ENCODE peak calls at places on chromosomes 13 and 19, in six cellular contexts. G is ACHN; R is left kidney; A is amniotic epithelial cell; B is T-helper 1 cell; Z is stimulated activated CD4-positive, alpha-beta T cell treated with anti-CD3 and anti-CD28 coated beads, Interleukin-15, amount 100 ng/mL, for 24 hours. D is an unnamed sample.

GRCh38 chr13:111528513-111528912 is 208.1 kb downstream of the TEX29 start:
- DNase-seq in R (no peak), B (no peak), G (no peak), Z (no peak), A (no peak), D (no peak)

GRCh38 chr13:39415403-39415802 is 187.6 kb downstream of the LHFPL6 start:
- DNase-seq in G (peak; percentile 57), B (no peak), R (peak; percentile 41), Z (peak; percentile 7), A (peak; percentile 54), D (peak; percentile 63)

GRCh38 chr13:110394371-110394841 is 87.3 kb downstream of the COL4A2 start:
- DNase-seq in Z (no peak), B (no peak), A (peak; percentile 92), R (no peak), G (no peak), D (no peak)

GRCh38 chr13:111513766-111514611 is 193.5 kb downstream of the TEX29 start:
- DNase-seq in B (no peak), G (no peak), A (no peak), Z (no peak), R (no peak), D (no peak)

GRCh38 chr19:2221250-2221831 is 14.8 kb downstream of the PLEKHJ1 start:
- DNase-seq in A (peak; percentile 54), B (no peak), Z (no peak), R (no peak), G (no peak), D (no peak)

GRCh38 chr19:45215391-45216191 is 29.6 kb downstream of the EXOC3L2 start:
- DNase-seq in B (no peak), G (peak; percentile 9), R (peak; percentile 69), Z (no peak), A (no peak), D (peak; percentile 77)

GRCh38 chr19:1704339-1704738 is 49.0 kb upstream of the ONECUT3 start:
- DNase-seq in B (no peak), R (no peak), Z (no peak), G (no peak), A (no peak), D (no peak)

GRCh38 chr13:51125495-51126226 is 14.6 kb upstream of the C13orf42 start:
- DNase-seq in Z (peak; percentile 65), R (peak; percentile 81), A (peak; percentile 57), B (peak; percentile 52), G (peak; percentile 48), D (peak; percentile 91)

GRCh38 chr13:26964278-26965057 is 203.9 kb upstream of the GPR12 start:
- DNase-seq in R (peak; percentile 50), B (no peak), Z (no peak), G (no peak), A (peak; percentile 65), D (peak; percentile 26)

GRCh38 chr19:30888937-30889336 is 460.3 kb downstream of the TSHZ3 start:
- DNase-seq in R (no peak), Z (no peak), B (no peak), A (no peak), G (no peak), D (peak; percentile 14)

GRCh38 chr19:58569943-58570670 is 3.0 kb downstream of the MZF1 start:
- DNase-seq in Z (no peak), R (no peak), A (no peak), G (no peak), B (no peak), D (no peak)

GRCh38 chr13:98845726-98846125 is 93.3 kb upstream of the SLC15A1 start:
- DNase-seq in A (no peak), G (no peak), Z (no peak), R (no peak), B (no peak), D (no peak)

GRCh38 chr13:37621811-37622361 is 23.3 kb upstream of the POSTN start:
- DNase-seq in Z (no peak), G (no peak), R (peak; percentile 17), B (no peak), A (peak; percentile 98), D (no peak)

GRCh38 chr19:39168258-39169142 is 28.3 kb upstream of the NCCRP1 start:
- DNase-seq in Z (no peak), A (no peak), G (no peak), R (no peak), B (no peak), D (no peak)

GRCh38 chr19:12939292-12939606 is 840 bp downstream of the CALR start:
- DNase-seq in B (peak; percentile 49), G (no peak), A (peak; percentile 69), R (peak; percentile 76), Z (peak; percentile 58), D (no peak)

GRCh38 chr19:8001651-8001994 is 3.8 kb downstream of the ELAVL1 start:
- DNase-seq in B (no peak), Z (no peak), A (no peak), G (no peak), R (no peak), D (no peak)

GRCh38 chr19:41774515-41774980 is 19.2 kb downstream of the CEACAM6 start:
- DNase-seq in A (no peak), Z (peak; percentile 66), R (no peak), G (no peak), B (peak; percentile 23), D (no peak)

GRCh38 chr19:28349604-28350003 is 863.3 kb downstream of the UQCRFS1 start:
- DNase-seq in B (no peak), G (no peak), R (no peak), A (no peak), Z (no peak), D (no peak)

GRCh38 chr19:55753401-55753800 is 5.5 kb upstream of the RFPL4A start:
- DNase-seq in Z (no peak), R (no peak), G (no peak), B (no peak), A (no peak), D (no peak)

GRCh38 chr13:111893607-111894443 is 173.1 kb upstream of the SOX1 start:
- DNase-seq in G (no peak), B (no peak), A (no peak), Z (no peak), R (peak; percentile 84), D (peak; percentile 52)

GRCh38 chr19:45423033-45423588 is 606 bp downstream of the ERCC1 start:
- DNase-seq in G (no peak), A (no peak), R (no peak), B (no peak), Z (no peak), D (no peak)

GRCh38 chr19:46015961-46016425 is 6.9 kb downstream of the PGLYRP1 start:
- DNase-seq in G (peak; percentile 22), Z (peak; percentile 60), R (no peak), B (peak; percentile 55), A (no peak), D (peak; percentile 56)